ENCODE peak calls at places on chromosomes 2 and 18, in ten cellular contexts. Z, H, Y, A, O, D, T, X, M and L are unnamed samples.
A peak's percentile ranks its signal among the peaks of the same experiment; 100 is the strongest.

GRCh38 chr2:38470115-38470514 is 93.0 kb upstream of the ATL2 start:
- DNase-seq in Z (no peak), H (no peak), Y (no peak), A (no peak), O (no peak), D (no peak), T (no peak), X (no peak), M (no peak), L (no peak)

GRCh38 chr2:183149489-183149888 is 25.2 kb downstream of the NUP35 start:
- DNase-seq in Z (no peak), H (no peak), Y (no peak), A (no peak), O (peak; percentile 61), D (no peak), T (peak; percentile 84), X (no peak), M (no peak), L (no peak)

GRCh38 chr2:198968585-198968984 is 489.2 kb downstream of the SATB2 start:
- DNase-seq in Z (no peak), H (peak; percentile 35), Y (no peak), A (no peak), O (no peak), D (no peak), T (peak; percentile 4), X (no peak), M (no peak), L (no peak)

GRCh38 chr2:196854629-196855028 is 45.5 kb upstream of the C2orf66 start:
- DNase-seq in Z (no peak), H (no peak), Y (no peak), A (no peak), O (no peak), D (no peak), T (no peak), X (no peak), M (no peak), L (no peak)

GRCh38 chr18:63157293-63158011 is 162.1 kb downstream of the BCL2 start:
- DNase-seq in Z (no peak), H (peak; percentile 51), Y (no peak), A (no peak), O (no peak), D (no peak), T (no peak), X (no peak), M (no peak), L (no peak)

GRCh38 chr2:133806564-133806963 is 238.3 kb upstream of the NCKAP5 start:
- DNase-seq in Z (no peak), H (no peak), Y (no peak), A (no peak), O (no peak), D (no peak), T (no peak), X (no peak), M (no peak), L (no peak)

GRCh38 chr2:161844845-161845244 is 220.6 kb downstream of the SLC4A10 start:
- DNase-seq in Z (no peak), H (no peak), Y (no peak), A (no peak), O (no peak), D (no peak), T (no peak), X (no peak), M (no peak), L (no peak)

GRCh38 chr2:111897924-111898702 is at the start of gene MERTK:
- DNase-seq in Z (no peak), H (peak; percentile 86), Y (peak; percentile 95), A (peak; percentile 88), O (peak; percentile 78), D (peak; percentile 64), T (peak; percentile 97), X (peak; percentile 87), M (peak; percentile 61), L (no peak)

GRCh38 chr2:118851650-118852049 is 4.2 kb upstream of the EN1 start:
- DNase-seq in Z (no peak), H (no peak), Y (no peak), A (no peak), O (no peak), D (no peak), T (peak; percentile 35), X (no peak), M (no peak), L (no peak)

DNA sequence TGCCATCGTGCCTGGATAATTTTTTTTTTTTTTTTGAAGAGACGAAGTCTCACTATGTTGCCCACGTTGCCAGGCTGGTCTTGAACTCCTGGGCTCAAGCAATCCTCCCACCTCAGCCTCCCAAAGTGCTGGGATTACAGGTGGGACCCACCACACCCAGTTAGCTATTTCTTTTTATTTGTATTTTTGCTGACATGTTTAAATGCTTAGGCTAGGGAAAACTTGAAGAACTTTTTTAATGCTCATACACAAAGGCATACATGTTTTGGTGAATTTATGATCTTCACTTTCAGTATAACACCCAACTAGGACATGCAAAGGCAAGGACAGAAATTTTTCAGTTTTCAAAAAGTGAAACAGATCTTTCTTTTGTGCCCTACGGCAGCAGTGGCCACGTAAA is 9.9 kb downstream of the L3MBTL4 start:
- DNase-seq in Z (no peak), H (no peak), Y (no peak), A (no peak), O (no peak), D (no peak), T (no peak), X (no peak), M (no peak), L (no peak)
- H3K4me3 ChIP-seq in Z (no peak overlapping the region), H (no peak overlapping the region), Y (no peak overlapping the region), A (no peak overlapping the region), O (no peak overlapping the region), D (no peak overlapping the region), T (no peak overlapping the region), X (no peak overlapping the region), M (no peak overlapping the region), L (no peak overlapping the region)

GRCh38 chr18:76518543-76519155 is 23.6 kb upstream of the ZNF516 start:
- DNase-seq in Z (peak; percentile 32), H (peak; percentile 20), Y (peak; percentile 70), A (peak; percentile 42), O (peak; percentile 36), D (no peak), T (peak; percentile 69), X (peak; percentile 74), M (peak; percentile 33), L (no peak)
- H3K4me3 ChIP-seq in Z (peak overlapping the region; percentile 40), H (peak overlapping the region; percentile 27), Y (no peak overlapping the region), A (peak overlapping the region; percentile 58), O (peak overlapping the region; percentile 30), D (peak overlapping the region; percentile 39), T (peak overlapping the region; percentile 22), X (peak overlapping the region; percentile 33), M (peak overlapping the region; percentile 35), L (peak overlapping the region; percentile 38)

GRCh38 chr18:26466026-26466425 is 82.3 kb downstream of the KCTD1 start:
- DNase-seq in Z (no peak), H (no peak), Y (no peak), A (no peak), O (no peak), D (no peak), T (no peak), X (no peak), M (no peak), L (no peak)

GRCh38 chr18:26471027-26471426 is 77.3 kb downstream of the KCTD1 start:
- DNase-seq in Z (no peak), H (no peak), Y (no peak), A (no peak), O (peak; percentile 66), D (no peak), T (no peak), X (no peak), M (no peak), L (no peak)

GRCh38 chr18:26471826-26472225 is 76.5 kb downstream of the KCTD1 start:
- DNase-seq in Z (no peak), H (no peak), Y (no peak), A (no peak), O (no peak), D (no peak), T (no peak), X (no peak), M (no peak), L (no peak)

GRCh38 chr18:26470011-26470637 is 78.2 kb downstream of the KCTD1 start:
- DNase-seq in Z (peak; percentile 55), H (no peak), Y (no peak), A (no peak), O (no peak), D (no peak), T (no peak), X (no peak), M (no peak), L (no peak)

GRCh38 chr18:26468931-26469340 is 79.4 kb downstream of the KCTD1 start:
- DNase-seq in Z (no peak), H (peak; percentile 20), Y (no peak), A (no peak), O (no peak), D (no peak), T (peak; percentile 72), X (no peak), M (peak; percentile 28), L (no peak)
- H3K4me3 ChIP-seq in Z (no peak overlapping the region), H (no peak overlapping the region), Y (no peak overlapping the region), A (no peak overlapping the region), O (no peak overlapping the region), D (no peak overlapping the region), T (no peak overlapping the region), X (no peak overlapping the region), M (no peak overlapping the region), L (no peak overlapping the region)

DNA sequence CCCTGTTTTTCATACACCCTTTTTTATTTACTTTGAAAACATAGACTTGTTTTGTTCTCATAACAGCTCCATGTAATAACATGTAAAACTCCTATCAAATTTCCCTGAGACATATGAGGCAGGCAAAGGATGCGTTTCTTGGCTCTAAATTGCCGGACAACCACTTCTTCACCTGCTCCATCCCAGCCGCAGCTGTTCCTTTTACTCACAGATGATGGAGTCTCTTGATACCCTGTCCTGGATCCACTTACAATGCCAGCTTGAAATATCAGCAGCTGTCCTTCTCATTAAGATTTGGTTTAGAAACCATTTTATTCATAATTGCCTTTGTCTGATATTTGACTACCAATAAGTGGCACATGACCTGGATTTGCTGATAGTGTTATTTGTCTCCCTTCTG is 767.9 kb upstream of the GCFC2 start:
- DNase-seq in Z (no peak), H (no peak), Y (no peak), A (no peak), O (no peak), D (no peak), T (no peak), X (no peak), M (no peak), L (no peak)
- H3K4me3 ChIP-seq in Z (no peak overlapping the region), H (no peak overlapping the region), Y (no peak overlapping the region), A (no peak overlapping the region), O (no peak overlapping the region), D (no peak overlapping the region), T (no peak overlapping the region), X (no peak overlapping the region), M (no peak overlapping the region), L (no peak overlapping the region)